ENCODE peak calls at places on chromosomes 4 and X, in five cellular contexts. R, O, Z, U and E are unnamed samples.

GRCh38 chrX:17067534-17067933 is 121.1 kb downstream of the REPS2 start:
- DNase-seq in R (no peak), O (no peak), Z (no peak), U (no peak), E (no peak)

GRCh38 chrX:137031517-137032377 is 2.0 kb downstream of the GPR101 start:
- DNase-seq in R (peak; percentile 25), O (no peak), Z (peak; percentile 18), U (peak; percentile 61), E (no peak)

GRCh38 chr4:169132561-169133305 is 122.7 kb upstream of the CBR4 start:
- DNase-seq in R (no peak), O (no peak), Z (no peak), U (no peak), E (no peak)

GRCh38 chrX:87583679-87584078 is 66.1 kb downstream of the KLHL4 start:
- DNase-seq in R (no peak), O (no peak), Z (peak; percentile 21), U (peak; percentile 66), E (no peak)

GRCh38 chr4:79294064-79294463 is 31.8 kb downstream of the NAA11 start:
- DNase-seq in R (no peak), O (no peak), Z (no peak), U (no peak), E (no peak)

GRCh38 chr4:111037591-111037990 is 414.7 kb upstream of the PITX2 start:
- DNase-seq in R (no peak), O (no peak), Z (no peak), U (no peak), E (no peak)

GRCh38 chr4:80073362-80074008 is 456 bp upstream of the ANTXR2 start:
- DNase-seq in R (peak; percentile 39), O (no peak), Z (no peak), U (no peak), E (peak; percentile 52)

GRCh38 chrX:134628663-134629062 is 29.6 kb downstream of the PLAC1 start:
- DNase-seq in R (no peak), O (no peak), Z (no peak), U (no peak), E (no peak)

GRCh38 chr4:169252339-169253086 is 18.2 kb downstream of the SH3RF1 start:
- DNase-seq in R (no peak), O (no peak), Z (no peak), U (no peak), E (no peak)

GRCh38 chr4:91113130-91113706 is 986.0 kb downstream of the CCSER1 start:
- DNase-seq in R (peak; percentile 10), O (no peak), Z (no peak), U (no peak), E (no peak)

GRCh38 chrX:129626026-129626425 is 28.7 kb downstream of the APLN start:
- DNase-seq in R (no peak), O (no peak), Z (no peak), U (no peak), E (no peak)

GRCh38 chr4:140052050-140052449 is 101.9 kb downstream of the MAML3 start:
- DNase-seq in R (no peak), O (peak; percentile 70), Z (peak; percentile 15), U (no peak), E (no peak)

DNA sequence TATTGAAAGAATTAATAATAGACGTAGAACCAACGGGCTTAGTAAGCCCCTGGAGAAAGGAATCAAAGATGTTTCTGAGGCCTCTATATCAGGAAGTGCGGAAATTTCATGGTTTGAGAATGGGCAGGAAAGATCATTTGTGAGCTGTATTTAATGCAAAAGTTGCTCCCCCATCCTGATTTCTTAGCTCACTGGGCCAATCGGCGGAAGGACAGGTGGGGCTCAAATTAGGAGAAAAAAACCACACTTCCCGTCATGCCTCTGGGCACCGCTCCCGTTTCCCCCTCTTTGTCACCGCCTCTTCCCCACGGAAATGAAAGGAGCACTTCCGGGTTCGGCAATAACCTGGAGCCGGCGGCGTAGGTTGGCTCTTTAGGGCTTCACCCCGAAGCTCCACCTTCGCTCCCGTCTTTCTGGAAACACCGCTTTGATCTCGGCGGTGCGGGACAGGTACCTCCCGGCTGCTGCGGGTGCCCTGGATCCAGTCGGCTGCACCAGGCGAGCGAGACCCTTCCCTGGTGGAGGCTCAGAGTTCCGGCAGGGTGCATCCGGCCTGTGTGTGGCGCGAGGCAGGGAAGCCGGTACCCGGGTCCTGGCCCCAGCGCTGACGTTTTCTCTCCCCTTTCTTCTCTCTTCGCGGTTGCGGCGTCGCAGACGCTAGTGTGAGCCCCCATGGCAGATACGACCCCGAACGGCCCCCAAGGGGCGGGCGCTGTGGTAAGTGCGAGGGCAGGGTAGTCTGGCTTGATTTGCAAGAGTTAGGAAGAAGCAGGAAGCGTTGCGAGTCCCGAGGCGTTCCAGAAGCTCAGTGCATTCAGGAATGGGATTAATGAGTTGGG is at the start of gene TMEM33:
- DNase-seq in R (peak; percentile 86), O (peak; percentile 92), Z (peak; percentile 70), U (peak; percentile 92), E (peak; percentile 85)
- TF ChIP-seq CTCF in R (no peak), O (no peak), Z (no peak), U (peak; percentile 21), E (no peak)

GRCh38 chr4:30714408-30715031 is 5.6 kb upstream of the PCDH7 start:
- DNase-seq in R (no peak), O (no peak), Z (peak; percentile 73), U (peak; percentile 55), E (no peak)

GRCh38 chr4:30716671-30717207 is 3.4 kb upstream of the PCDH7 start:
- DNase-seq in R (peak; percentile 64), O (no peak), Z (peak; percentile 46), U (no peak), E (no peak)

GRCh38 chr4:30717208-30718020 is 2.8 kb upstream of the PCDH7 start:
- DNase-seq in R (peak; percentile 14), O (peak; percentile 71), Z (peak; percentile 70), U (peak; percentile 83), E (no peak)

GRCh38 chr4:30718021-30718888 is 1.9 kb upstream of the PCDH7 start:
- DNase-seq in R (peak; percentile 8), O (no peak), Z (peak; percentile 64), U (peak; percentile 65), E (no peak)

GRCh38 chr4:30716158-30716557 is 4.0 kb upstream of the PCDH7 start:
- DNase-seq in R (no peak), O (no peak), Z (no peak), U (no peak), E (no peak)
- TF ChIP-seq CTCF in R (peak; percentile 23), O (peak; percentile 51), Z (no peak), U (peak; percentile 72), E (no peak)

GRCh38 chrX:73863268-73863667 is 300.3 kb downstream of the CHIC1 start:
- DNase-seq in R (no peak), O (no peak), Z (no peak), U (no peak), E (no peak)

GRCh38 chrX:73867144-73867543 is 304.1 kb downstream of the CHIC1 start:
- DNase-seq in R (no peak), O (no peak), Z (no peak), U (no peak), E (no peak)

GRCh38 chrX:73868916-73869315 is 305.9 kb downstream of the CHIC1 start:
- DNase-seq in R (no peak), O (no peak), Z (no peak), U (no peak), E (no peak)

GRCh38 chrX:73859622-73860021 is 296.6 kb downstream of the CHIC1 start:
- DNase-seq in R (no peak), O (no peak), Z (no peak), U (no peak), E (no peak)

GRCh38 chrX:73863852-73864251 is 300.9 kb downstream of the CHIC1 start:
- DNase-seq in R (no peak), O (no peak), Z (no peak), U (no peak), E (no peak)
- TF ChIP-seq CTCF in R (no peak), O (no peak), Z (no peak), U (no peak), E (no peak)

GRCh38 chr4:174283507-174284180 is at the start of the genes CEP44 and FBXO8:
- DNase-seq in R (peak; percentile 85), O (peak; percentile 85), Z (peak; percentile 66), U (peak; percentile 77), E (peak; percentile 63)
- TF ChIP-seq CTCF in R (no peak), O (no peak), Z (no peak), U (no peak), E (no peak)

DNA sequence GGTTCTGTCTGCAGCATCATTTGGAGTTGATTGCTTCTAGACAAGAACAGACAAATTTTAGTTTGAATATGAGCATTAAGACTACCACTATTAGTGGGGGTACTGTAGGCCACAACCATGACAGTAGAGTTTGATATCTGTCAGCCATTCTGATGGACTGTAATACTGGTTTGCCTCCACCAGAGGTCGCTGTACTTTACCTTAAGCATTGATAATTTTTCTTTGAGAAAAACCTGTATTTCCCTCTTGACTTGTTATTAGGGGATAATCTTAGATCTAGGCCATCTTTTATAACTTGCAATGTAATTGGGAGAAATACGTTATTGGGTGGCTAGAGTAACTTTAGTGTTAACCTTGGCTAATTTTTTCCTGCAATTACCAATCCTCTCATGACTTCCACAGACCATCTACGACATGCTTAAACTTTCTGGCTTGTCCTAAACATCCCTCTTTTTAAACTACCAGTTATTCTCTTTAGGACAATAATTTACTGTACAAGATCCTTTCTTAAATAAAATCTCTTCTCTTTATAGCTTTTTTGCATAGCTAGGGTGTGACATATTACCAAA is 562.4 kb downstream of the MAGEB5 start:
- DNase-seq in R (no peak), O (no peak), Z (no peak), U (no peak), E (no peak)
- TF ChIP-seq CTCF in R (no peak), O (no peak), Z (peak; percentile 52), U (peak; percentile 67), E (no peak)

DNA sequence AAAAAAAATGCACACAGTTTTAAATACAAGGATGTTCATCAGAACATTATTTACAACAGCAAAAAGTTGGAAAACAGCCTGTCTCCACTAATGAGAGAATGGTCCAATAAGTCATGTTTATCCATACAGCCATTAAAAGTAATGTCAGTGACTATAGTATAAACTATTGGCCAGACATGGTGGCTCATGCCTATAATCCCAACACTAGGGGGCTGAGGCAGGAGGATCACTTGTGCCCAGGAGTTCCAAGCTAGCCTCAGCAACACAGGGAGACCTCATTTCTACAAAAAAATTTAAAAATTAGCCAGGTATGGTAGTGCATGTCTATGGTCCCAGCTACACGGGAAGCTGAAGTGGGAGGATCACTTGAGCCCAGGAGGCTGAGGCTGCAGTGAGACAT is 48.1 kb upstream of the IL13RA1 start:
- DNase-seq in R (no peak), O (no peak), Z (peak; percentile 3), U (no peak), E (no peak)
- TF ChIP-seq CTCF in R (peak; percentile 5), O (no peak), Z (no peak), U (peak; percentile 35), E (no peak)

GRCh38 chrX:39750798-39751197 is 347.0 kb downstream of the BCOR start:
- DNase-seq in R (no peak), O (no peak), Z (no peak), U (no peak), E (no peak)

GRCh38 chrX:39752820-39753219 is 344.9 kb downstream of the BCOR start:
- DNase-seq in R (no peak), O (no peak), Z (no peak), U (no peak), E (no peak)

GRCh38 chrX:39750246-39750790 is 347.4 kb downstream of the BCOR start:
- DNase-seq in R (no peak), O (no peak), Z (no peak), U (no peak), E (no peak)

GRCh38 chrX:39749135-39749534 is 348.6 kb downstream of the BCOR start:
- DNase-seq in R (no peak), O (no peak), Z (no peak), U (no peak), E (no peak)

GRCh38 chrX:39749728-39750127 is 348.0 kb downstream of the BCOR start:
- DNase-seq in R (no peak), O (no peak), Z (no peak), U (no peak), E (no peak)
- TF ChIP-seq CTCF in R (no peak), O (no peak), Z (no peak), U (no peak), E (no peak)